ENCODE peak calls at places on chromosomes 12 and 14, in seven cellular contexts. G is RWPE2, C is neural progenitor cell, X is left lung, N is ovary, Q is kidney, L is upper lobe of left lung. W is an unnamed sample.
A peak's percentile ranks its signal among the peaks of the same experiment; 100 is the strongest.

GRCh38 chr14:65948302-65948701 is 535.8 kb downstream of the FUT8 start:
- DNase-seq in G (no peak), C (no peak), X (no peak), N (no peak), Q (no peak), L (no peak), W (no peak)

GRCh38 chr14:104794099-104794498 is 1.4 kb downstream of the AKT1 start:
- DNase-seq in G (no peak), C (peak; percentile 78), X (peak; percentile 93), N (no peak), Q (no peak), L (peak; percentile 86), W (peak; percentile 81)

GRCh38 chr12:24480766-24481449 is 468.0 kb downstream of the BCAT1 start:
- DNase-seq in G (no peak), C (no peak), X (no peak), N (no peak), Q (no peak), L (no peak), W (no peak)

GRCh38 chr12:62190921-62191746 is 69.1 kb upstream of the USP15 start:
- DNase-seq in G (peak; percentile 58), C (peak; percentile 57), X (peak; percentile 86), N (peak; percentile 26), Q (peak; percentile 65), L (peak; percentile 87), W (no peak)

GRCh38 chr12:58563621-58564020 is 356.7 kb downstream of the LRIG3 start:
- DNase-seq in G (no peak), C (no peak), X (no peak), N (no peak), Q (no peak), L (no peak), W (no peak)

GRCh38 chr12:75978677-75979076 is 52.9 kb downstream of the PHLDA1 start:
- DNase-seq in G (no peak), C (no peak), X (no peak), N (no peak), Q (no peak), L (no peak), W (no peak)

GRCh38 chr12:78759387-78759786 is 105.2 kb upstream of the SYT1 start:
- DNase-seq in G (no peak), C (no peak), X (no peak), N (no peak), Q (no peak), L (no peak), W (no peak)

GRCh38 chr12:79877246-79877645 is 57.7 kb downstream of the PPP1R12A start:
- DNase-seq in G (no peak), C (no peak), X (no peak), N (no peak), Q (no peak), L (no peak), W (no peak)

GRCh38 chr14:39431416-39432178 is 636 bp downstream of the FBXO33 start:
- DNase-seq in G (peak; percentile 72), C (peak; percentile 73), X (peak; percentile 89), N (peak; percentile 59), Q (peak; percentile 86), L (no peak), W (peak; percentile 54)

GRCh38 chr14:59325906-59326305 is 137.4 kb downstream of the DAAM1 start:
- DNase-seq in G (no peak), C (no peak), X (no peak), N (no peak), Q (no peak), L (no peak), W (no peak)

GRCh38 chr14:78227466-78228077 is 57.4 kb downstream of the NRXN3 start:
- DNase-seq in G (no peak), C (no peak), X (no peak), N (no peak), Q (no peak), L (no peak), W (no peak)
- TF ChIP-seq CTCF in G (peak; percentile 36), C (peak; percentile 19), X (no peak), N (no peak), Q (no peak), L (no peak), W (no peak)

GRCh38 chr12:116320839-116321238 is 43.3 kb upstream of the MED13L start:
- DNase-seq in G (no peak), C (no peak), X (no peak), N (no peak), Q (no peak), L (no peak), W (no peak)
- H3K4me1 ChIP-seq in G (peaks cover 23% of the 10 kb centered on the region), C (peaks cover 10% of the 10 kb centered on the region), X (peaks cover 50% of the 10 kb centered on the region), N (peaks cover 12% of the 10 kb centered on the region), Q (peaks cover 6% of the 10 kb centered on the region), L (peaks cover 34% of the 10 kb centered on the region), W (no peaks in the 10 kb centered on the region)

DNA sequence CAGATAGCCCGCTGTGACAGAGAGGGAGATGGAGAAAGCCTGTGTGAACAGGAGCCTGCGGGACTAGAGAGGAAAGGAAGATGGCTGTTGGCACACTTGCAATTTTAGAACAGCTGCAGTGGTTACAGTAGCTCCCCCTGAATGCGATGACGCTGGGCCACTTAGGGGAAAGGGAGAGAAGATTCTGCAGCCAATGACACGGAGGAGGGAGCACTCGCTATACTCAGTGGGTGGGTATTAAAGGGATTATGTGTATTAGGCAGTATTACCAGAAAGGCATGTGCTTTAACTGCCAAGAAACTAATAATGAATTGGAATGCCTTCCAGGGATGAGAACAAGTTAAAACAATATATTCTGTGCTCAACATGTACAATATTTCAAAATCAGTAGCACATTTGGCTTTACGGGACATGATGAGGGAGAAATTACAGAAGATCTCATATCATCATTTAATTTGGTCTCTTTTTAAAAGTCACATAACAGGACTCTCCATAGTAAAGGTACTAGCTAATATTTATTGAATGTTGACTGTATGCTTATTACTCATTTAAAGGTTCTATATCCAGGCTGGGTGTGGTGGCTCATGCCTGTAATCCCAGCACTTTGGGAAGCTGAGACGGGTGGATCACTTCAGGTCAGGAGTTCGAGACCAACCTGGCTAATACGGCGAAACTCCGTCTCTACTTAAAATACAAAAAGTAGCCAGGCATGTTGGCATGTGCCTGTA is 35.9 kb upstream of the FOS start:
- DNase-seq in G (peak; percentile 77), C (peak; percentile 65), X (no peak), N (no peak), Q (peak; percentile 76), L (no peak), W (no peak)
- H3K27ac ChIP-seq in G (peak overlapping the region; percentile 78), C (no peak overlapping the region), X (no peak overlapping the region), N (no peak overlapping the region), Q (no peak overlapping the region), L (no peak overlapping the region), W (no peak overlapping the region)

GRCh38 chr12:100674009-100674888 is 100.8 kb downstream of the GAS2L3 start:
- DNase-seq in G (no peak), C (no peak), X (no peak), N (no peak), Q (no peak), L (no peak), W (no peak)

GRCh38 chr12:100671396-100672074 is 98.1 kb downstream of the GAS2L3 start:
- DNase-seq in G (no peak), C (peak; percentile 13), X (no peak), N (no peak), Q (no peak), L (no peak), W (no peak)

GRCh38 chr12:100669922-100670321 is 96.4 kb downstream of the GAS2L3 start:
- DNase-seq in G (no peak), C (no peak), X (no peak), N (no peak), Q (no peak), L (no peak), W (no peak)

GRCh38 chr12:100668939-100669536 is 95.6 kb downstream of the GAS2L3 start:
- DNase-seq in G (no peak), C (peak; percentile 89), X (peak; percentile 90), N (peak; percentile 43), Q (peak; percentile 77), L (no peak), W (peak; percentile 75)

DNA sequence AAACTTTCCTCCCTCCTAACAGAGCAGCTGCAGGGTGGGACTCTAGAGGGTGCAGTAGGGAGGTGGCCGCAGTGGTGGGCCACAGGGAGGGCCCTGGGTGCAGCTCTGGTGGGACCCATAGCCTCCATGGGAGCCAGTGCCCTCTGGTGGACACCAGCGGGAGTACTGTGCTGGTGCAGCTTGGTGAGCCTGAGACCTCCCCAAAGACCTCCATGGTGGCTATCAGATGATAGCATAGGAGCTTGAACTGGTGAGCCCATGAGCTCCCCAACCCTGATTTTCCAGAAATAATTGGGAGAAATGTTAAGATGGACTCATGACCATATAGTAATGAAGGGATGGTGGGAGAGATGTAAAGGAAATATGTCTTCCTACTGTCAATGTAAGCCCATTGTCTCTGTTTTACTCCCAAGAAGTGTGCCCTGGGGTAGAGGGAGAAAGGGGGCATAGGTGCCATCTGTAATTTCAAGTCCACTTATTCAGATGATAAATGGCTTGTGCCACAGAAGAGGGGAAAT is 98.7 kb downstream of the GAS2L3 start:
- DNase-seq in G (no peak), C (peak; percentile 43), X (peak; percentile 75), N (no peak), Q (no peak), L (peak; percentile 27), W (no peak)
- TF ChIP-seq CTCF in G (peak; percentile 45), C (peak; percentile 60), X (peak; percentile 41), N (no peak), Q (peak; percentile 16), L (peak; percentile 14), W (no peak)